ENCODE peak calls at places on chromosomes 6 and 20, in nine cellular contexts. One of them, this sample, is unnamed.

GRCh38 chr6:46011241-46012085 is 4.2 kb downstream of the CLIC5 start:
- DNase-seq in HCT116: no peak
- DNase-seq in mesothelial cell of epicardium: no peak
- DNase-seq in lower lobe of right lung: no peak
- DNase-seq in HepG2: peak
- DNase-seq in endothelial cell of umbilical vein: peak
- DNase-seq in WTC11: no peak
- DNase-seq in uterus: no peak
- DNase-seq in foreskin fibroblast: no peak
- DNase-seq in this sample: no peak

GRCh38 chr20:59043698-59044097 is 1.1 kb upstream of the PRELID3B start:
- DNase-seq in mesothelial cell of epicardium: no peak
- DNase-seq in lower lobe of right lung: no peak
- DNase-seq in HepG2: no peak
- DNase-seq in WTC11: no peak
- DNase-seq in HCT116: no peak
- DNase-seq in uterus: no peak
- DNase-seq in foreskin fibroblast: peak
- DNase-seq in endothelial cell of umbilical vein: no peak
- DNase-seq in this sample: no peak

GRCh38 chr6:125637207-125637606 is 112.2 kb upstream of the HEY2 start:
- DNase-seq in mesothelial cell of epicardium: no peak
- DNase-seq in HCT116: no peak
- DNase-seq in endothelial cell of umbilical vein: no peak
- DNase-seq in HepG2: no peak
- DNase-seq in uterus: no peak
- DNase-seq in lower lobe of right lung: no peak
- DNase-seq in WTC11: no peak
- DNase-seq in foreskin fibroblast: no peak
- DNase-seq in this sample: no peak

GRCh38 chr6:111171577-111172400 is 84.5 kb downstream of the SLC16A10 start:
- DNase-seq in mesothelial cell of epicardium: no peak
- DNase-seq in endothelial cell of umbilical vein: no peak
- DNase-seq in lower lobe of right lung: no peak
- DNase-seq in HCT116: no peak
- DNase-seq in HepG2: no peak
- DNase-seq in foreskin fibroblast: no peak
- DNase-seq in WTC11: no peak
- DNase-seq in uterus: no peak
- DNase-seq in this sample: no peak

GRCh38 chr20:57682184-57683038 is 27.4 kb downstream of the PMEPA1 start:
- DNase-seq in uterus: peak
- DNase-seq in HepG2: no peak
- DNase-seq in foreskin fibroblast: peak
- DNase-seq in mesothelial cell of epicardium: no peak
- DNase-seq in HCT116: no peak
- DNase-seq in lower lobe of right lung: no peak
- DNase-seq in WTC11: no peak
- DNase-seq in endothelial cell of umbilical vein: no peak
- DNase-seq in this sample: no peak

GRCh38 chr20:43973671-43974450 is 59.2 kb downstream of the TOX2 start:
- DNase-seq in uterus: no peak
- DNase-seq in HepG2: no peak
- DNase-seq in foreskin fibroblast: no peak
- DNase-seq in lower lobe of right lung: no peak
- DNase-seq in HCT116: no peak
- DNase-seq in mesothelial cell of epicardium: no peak
- DNase-seq in WTC11: no peak
- DNase-seq in endothelial cell of umbilical vein: no peak
- DNase-seq in this sample: no peak

GRCh38 chr6:145544031-145544430 is 191.3 kb downstream of the EPM2A start:
- DNase-seq in HCT116: peak
- DNase-seq in foreskin fibroblast: peak
- DNase-seq in WTC11: no peak
- DNase-seq in lower lobe of right lung: no peak
- DNase-seq in mesothelial cell of epicardium: no peak
- DNase-seq in HepG2: no peak
- DNase-seq in uterus: no peak
- DNase-seq in endothelial cell of umbilical vein: no peak
- DNase-seq in this sample: no peak

GRCh38 chr20:54488442-54488841 is 13.0 kb downstream of the DOK5 start:
- DNase-seq in WTC11: no peak
- DNase-seq in lower lobe of right lung: no peak
- DNase-seq in uterus: no peak
- DNase-seq in mesothelial cell of epicardium: no peak
- DNase-seq in HepG2: no peak
- DNase-seq in foreskin fibroblast: no peak
- DNase-seq in HCT116: no peak
- DNase-seq in endothelial cell of umbilical vein: no peak
- DNase-seq in this sample: no peak

GRCh38 chr6:26538572-26538902 is 371 bp downstream of the HMGN4 start:
- DNase-seq in foreskin fibroblast: no peak
- DNase-seq in endothelial cell of umbilical vein: no peak
- DNase-seq in WTC11: no peak
- DNase-seq in lower lobe of right lung: no peak
- DNase-seq in HCT116: no peak
- DNase-seq in mesothelial cell of epicardium: no peak
- DNase-seq in uterus: no peak
- DNase-seq in HepG2: no peak
- DNase-seq in this sample: no peak

GRCh38 chr6:5248302-5249098 is 12.2 kb downstream of the LYRM4 start:
- DNase-seq in HepG2: no peak
- DNase-seq in endothelial cell of umbilical vein: no peak
- DNase-seq in foreskin fibroblast: no peak
- DNase-seq in lower lobe of right lung: no peak
- DNase-seq in HCT116: no peak
- DNase-seq in mesothelial cell of epicardium: no peak
- DNase-seq in WTC11: no peak
- DNase-seq in uterus: no peak
- DNase-seq in this sample: no peak

GRCh38 chr6:43609402-43609801 is 19.7 kb downstream of the GTPBP2 start:
- DNase-seq in foreskin fibroblast: peak
- DNase-seq in lower lobe of right lung: no peak
- DNase-seq in endothelial cell of umbilical vein: no peak
- DNase-seq in HepG2: no peak
- DNase-seq in HCT116: no peak
- DNase-seq in uterus: no peak
- DNase-seq in WTC11: no peak
- DNase-seq in mesothelial cell of epicardium: no peak
- DNase-seq in this sample: no peak

GRCh38 chr6:37688088-37688850 is 9.4 kb downstream of the MDGA1 start:
- DNase-seq in uterus: no peak
- DNase-seq in WTC11: no peak
- DNase-seq in foreskin fibroblast: no peak
- DNase-seq in HepG2: no peak
- DNase-seq in endothelial cell of umbilical vein: no peak
- DNase-seq in mesothelial cell of epicardium: no peak
- DNase-seq in HCT116: no peak
- DNase-seq in lower lobe of right lung: no peak
- DNase-seq in this sample: no peak

GRCh38 chr6:107647439-107647948 is 157.6 kb downstream of the SOBP start:
- DNase-seq in lower lobe of right lung: no peak
- DNase-seq in WTC11: no peak
- DNase-seq in endothelial cell of umbilical vein: no peak
- DNase-seq in foreskin fibroblast: no peak
- DNase-seq in HepG2: no peak
- DNase-seq in mesothelial cell of epicardium: no peak
- DNase-seq in HCT116: no peak
- DNase-seq in uterus: no peak
- DNase-seq in this sample: no peak

GRCh38 chr6:40845588-40845987 is 193.4 kb downstream of the UNC5CL start:
- DNase-seq in HepG2: peak
- DNase-seq in foreskin fibroblast: peak
- DNase-seq in lower lobe of right lung: no peak
- DNase-seq in HCT116: peak
- DNase-seq in uterus: peak
- DNase-seq in mesothelial cell of epicardium: peak
- DNase-seq in endothelial cell of umbilical vein: peak
- DNase-seq in WTC11: peak
- DNase-seq in this sample: no peak

DNA sequence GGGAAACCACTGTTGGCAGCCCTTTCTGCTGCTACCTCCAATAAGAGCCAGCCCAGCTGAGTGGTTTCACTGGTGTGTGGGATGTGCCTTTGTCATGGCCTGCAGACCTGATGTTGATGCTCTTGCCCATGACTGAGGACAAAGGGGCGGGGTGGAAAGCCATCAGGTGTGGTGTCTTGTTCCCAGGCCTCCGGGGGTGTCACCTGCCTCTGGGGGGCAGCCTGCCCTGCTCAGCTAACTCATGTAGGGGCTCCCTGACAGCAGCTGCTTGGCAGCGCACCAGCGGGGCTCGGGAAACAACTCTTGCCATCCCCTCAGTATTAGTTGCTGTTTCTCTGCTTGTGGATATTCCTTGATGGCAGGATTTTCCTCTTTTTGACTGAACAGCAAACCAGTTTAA is 91.3 kb downstream of the LYRM2 start:
- DNase-seq in lower lobe of right lung: no peak
- DNase-seq in HCT116: no peak
- DNase-seq in uterus: no peak
- DNase-seq in endothelial cell of umbilical vein: no peak
- DNase-seq in HepG2: no peak
- DNase-seq in foreskin fibroblast: no peak
- DNase-seq in mesothelial cell of epicardium: no peak
- DNase-seq in WTC11: peak
- DNase-seq in this sample: no peak
- TF ChIP-seq CTCF in lower lobe of right lung: no peak
- TF ChIP-seq CTCF in HCT116: no peak
- TF ChIP-seq CTCF in uterus: no peak
- TF ChIP-seq CTCF in endothelial cell of umbilical vein: no peak
- TF ChIP-seq CTCF in HepG2: no peak
- TF ChIP-seq CTCF in foreskin fibroblast: no peak
- TF ChIP-seq CTCF in mesothelial cell of epicardium: no peak
- TF ChIP-seq CTCF in WTC11: no peak
- TF ChIP-seq CTCF in this sample: no peak

GRCh38 chr6:144278659-144279314 is 6.3 kb upstream of the UTRN start:
- DNase-seq in WTC11: no peak
- DNase-seq in mesothelial cell of epicardium: no peak
- DNase-seq in HCT116: no peak
- DNase-seq in foreskin fibroblast: peak
- DNase-seq in HepG2: no peak
- DNase-seq in endothelial cell of umbilical vein: no peak
- DNase-seq in uterus: no peak
- DNase-seq in lower lobe of right lung: no peak
- DNase-seq in this sample: no peak
- TF ChIP-seq CTCF in WTC11: no peak
- TF ChIP-seq CTCF in mesothelial cell of epicardium: no peak
- TF ChIP-seq CTCF in HCT116: no peak
- TF ChIP-seq CTCF in foreskin fibroblast: no peak
- TF ChIP-seq CTCF in HepG2: no peak
- TF ChIP-seq CTCF in endothelial cell of umbilical vein: no peak
- TF ChIP-seq CTCF in uterus: no peak
- TF ChIP-seq CTCF in lower lobe of right lung: no peak
- TF ChIP-seq CTCF in this sample: no peak

GRCh38 chr6:52087498-52087999 is at the start of gene PKHD1:
- DNase-seq in mesothelial cell of epicardium: no peak
- DNase-seq in lower lobe of right lung: no peak
- DNase-seq in HCT116: peak
- DNase-seq in HepG2: peak
- DNase-seq in foreskin fibroblast: no peak
- DNase-seq in WTC11: no peak
- DNase-seq in uterus: no peak
- DNase-seq in endothelial cell of umbilical vein: peak
- DNase-seq in this sample: no peak
- TF ChIP-seq CTCF in mesothelial cell of epicardium: no peak
- TF ChIP-seq CTCF in lower lobe of right lung: peak
- TF ChIP-seq CTCF in HCT116: no peak
- TF ChIP-seq CTCF in HepG2: peak
- TF ChIP-seq CTCF in foreskin fibroblast: peak
- TF ChIP-seq CTCF in WTC11: peak
- TF ChIP-seq CTCF in uterus: no peak
- TF ChIP-seq CTCF in endothelial cell of umbilical vein: peak
- TF ChIP-seq CTCF in this sample: no peak

GRCh38 chr20:5119143-5119434 is 669 bp downstream of the PCNA start:
- DNase-seq in HepG2: no peak
- DNase-seq in uterus: no peak
- DNase-seq in mesothelial cell of epicardium: no peak
- DNase-seq in endothelial cell of umbilical vein: no peak
- DNase-seq in HCT116: no peak
- DNase-seq in foreskin fibroblast: no peak
- DNase-seq in lower lobe of right lung: no peak
- DNase-seq in WTC11: no peak
- DNase-seq in this sample: no peak

GRCh38 chr20:5120189-5120484 is 379 bp upstream of the PCNA start:
- DNase-seq in uterus: no peak
- DNase-seq in HepG2: no peak
- DNase-seq in lower lobe of right lung: no peak
- DNase-seq in WTC11: no peak
- DNase-seq in HCT116: no peak
- DNase-seq in foreskin fibroblast: no peak
- DNase-seq in endothelial cell of umbilical vein: no peak
- DNase-seq in mesothelial cell of epicardium: no peak
- DNase-seq in this sample: no peak

GRCh38 chr20:5116875-5117274 is 2.9 kb downstream of the PCNA start:
- DNase-seq in uterus: no peak
- DNase-seq in HepG2: no peak
- DNase-seq in endothelial cell of umbilical vein: no peak
- DNase-seq in mesothelial cell of epicardium: no peak
- DNase-seq in foreskin fibroblast: no peak
- DNase-seq in HCT116: no peak
- DNase-seq in WTC11: no peak
- DNase-seq in lower lobe of right lung: no peak
- DNase-seq in this sample: no peak

GRCh38 chr20:5118220-5119142 is 1.3 kb downstream of the PCNA start:
- DNase-seq in lower lobe of right lung: no peak
- DNase-seq in uterus: no peak
- DNase-seq in foreskin fibroblast: no peak
- DNase-seq in mesothelial cell of epicardium: no peak
- DNase-seq in WTC11: no peak
- DNase-seq in endothelial cell of umbilical vein: peak
- DNase-seq in HepG2: no peak
- DNase-seq in HCT116: no peak
- DNase-seq in this sample: no peak

GRCh38 chr20:5119435-5120188 is at the start of gene PCNA:
- DNase-seq in uterus: peak
- DNase-seq in endothelial cell of umbilical vein: peak
- DNase-seq in HCT116: peak
- DNase-seq in WTC11: peak
- DNase-seq in HepG2: peak
- DNase-seq in mesothelial cell of epicardium: peak
- DNase-seq in foreskin fibroblast: peak
- DNase-seq in lower lobe of right lung: peak
- DNase-seq in this sample: peak
- TF ChIP-seq CTCF in uterus: no peak
- TF ChIP-seq CTCF in endothelial cell of umbilical vein: no peak
- TF ChIP-seq CTCF in HCT116: no peak
- TF ChIP-seq CTCF in WTC11: no peak
- TF ChIP-seq CTCF in HepG2: peak
- TF ChIP-seq CTCF in mesothelial cell of epicardium: peak
- TF ChIP-seq CTCF in foreskin fibroblast: no peak
- TF ChIP-seq CTCF in lower lobe of right lung: no peak
- TF ChIP-seq CTCF in this sample: no peak

GRCh38 chr6:36131517-36132220 is 1.4 kb downstream of the MAPK13 start:
- DNase-seq in HepG2: peak
- DNase-seq in HCT116: no peak
- DNase-seq in uterus: peak
- DNase-seq in foreskin fibroblast: peak
- DNase-seq in WTC11: no peak
- DNase-seq in lower lobe of right lung: no peak
- DNase-seq in mesothelial cell of epicardium: no peak
- DNase-seq in endothelial cell of umbilical vein: peak
- DNase-seq in this sample: no peak
- TF ChIP-seq CTCF in HepG2: no peak
- TF ChIP-seq CTCF in HCT116: no peak
- TF ChIP-seq CTCF in uterus: no peak
- TF ChIP-seq CTCF in foreskin fibroblast: no peak
- TF ChIP-seq CTCF in WTC11: no peak
- TF ChIP-seq CTCF in lower lobe of right lung: no peak
- TF ChIP-seq CTCF in mesothelial cell of epicardium: no peak
- TF ChIP-seq CTCF in endothelial cell of umbilical vein: no peak
- TF ChIP-seq CTCF in this sample: no peak

This sample was measured in activated B cell treated with CpG ODN at 0.5 μM for 24 hours.